ENCODE peak calls at places on chromosomes 16 and 17, in seven cellular contexts. N is heart left ventricle, Z is kidney epithelial cell, C is psoas muscle, Q is OCI-LY7, B is endothelial cell of umbilical vein, R is SJSA1. F is an unnamed sample.

GRCh38 chr17:51869387-51869786 is 289.1 kb downstream of the CA10 start:
- DNase-seq in N (no peak), Z (no peak), C (no peak), Q (peak; percentile 19), B (no peak), R (no peak), F (no peak)

GRCh38 chr17:21452377-21453143 is 76.4 kb downstream of the KCNJ12 start:
- DNase-seq in N (peak; percentile 43), Z (peak; percentile 28), C (peak; percentile 52), Q (peak; percentile 5), B (peak; percentile 51), R (no peak), F (no peak)

GRCh38 chr16:54487933-54488332 is 201.3 kb upstream of the IRX3 start:
- DNase-seq in N (no peak), Z (no peak), C (no peak), Q (no peak), B (no peak), R (no peak), F (no peak)

GRCh38 chr17:73911726-73912359 is 267.6 kb upstream of the SDK2 start:
- DNase-seq in N (no peak), Z (no peak), C (no peak), Q (no peak), B (no peak), R (no peak), F (no peak)

GRCh38 chr17:82333279-82334171 is at the start of gene SECTM1:
- DNase-seq in N (peak; percentile 59), Z (no peak), C (peak; percentile 68), Q (no peak), B (no peak), R (peak; percentile 53), F (no peak)

GRCh38 chr17:62179525-62180161 is 114.6 kb upstream of the MED13 start:
- DNase-seq in N (no peak), Z (peak; percentile 72), C (no peak), Q (no peak), B (peak; percentile 80), R (peak; percentile 44), F (no peak)

GRCh38 chr17:55432358-55433028 is 10.9 kb upstream of the MMD start:
- DNase-seq in N (no peak), Z (no peak), C (no peak), Q (no peak), B (no peak), R (no peak), F (no peak)

GRCh38 chr16:24950275-24950674 is 64.9 kb downstream of the ARHGAP17 start:
- DNase-seq in N (no peak), Z (no peak), C (no peak), Q (no peak), B (no peak), R (peak; percentile 27), F (no peak)

GRCh38 chr17:45228121-45228941 is 6.6 kb downstream of the FMNL1 start:
- DNase-seq in N (no peak), Z (no peak), C (no peak), Q (peak; percentile 62), B (no peak), R (no peak), F (peak; percentile 54)
- H3K4me3 ChIP-seq in N (peak overlapping the region; percentile 4), Z (no peak overlapping the region), C (peak overlapping the region; percentile 13), Q (peak overlapping the region; percentile 96), B (no peak overlapping the region), R (no peak overlapping the region), F (peak overlapping the region; percentile 32)

DNA sequence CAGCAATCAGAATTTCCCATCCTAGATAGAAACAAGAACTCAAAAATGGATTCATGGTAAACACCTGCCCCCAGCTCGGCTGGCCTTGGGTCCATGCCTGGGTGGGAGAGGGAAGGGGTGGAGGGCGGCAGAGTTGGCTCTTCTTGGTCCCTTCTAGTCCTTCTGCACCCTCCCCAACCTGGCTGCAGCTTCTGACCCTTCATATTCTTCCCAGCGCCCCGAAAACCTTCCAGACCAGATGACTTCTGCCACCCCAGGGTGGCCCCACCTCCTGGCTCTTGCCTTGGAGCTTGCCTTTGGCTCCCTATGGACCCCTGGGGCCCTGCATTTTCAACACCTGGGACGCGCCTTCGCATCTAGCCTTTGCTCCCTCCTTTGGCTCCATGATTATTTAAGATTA is 5.4 kb upstream of the GJD3 start:
- DNase-seq in N (no peak), Z (no peak), C (no peak), Q (no peak), B (no peak), R (no peak), F (no peak)
- H3K4me3 ChIP-seq in N (no peak overlapping the region), Z (no peak overlapping the region), C (no peak overlapping the region), Q (no peak overlapping the region), B (no peak overlapping the region), R (no peak overlapping the region), F (no peak overlapping the region)

GRCh38 chr17:45224671-45225050 is 3.0 kb downstream of the FMNL1 start:
- DNase-seq in N (no peak), Z (no peak), C (no peak), Q (no peak), B (no peak), R (no peak), F (peak; percentile 54)

GRCh38 chr17:45222273-45222993 is 748 bp downstream of the FMNL1 start:
- DNase-seq in N (no peak), Z (no peak), C (no peak), Q (peak; percentile 62), B (no peak), R (no peak), F (no peak)

GRCh38 chr17:45223541-45224528 is 2.1 kb downstream of the FMNL1 start:
- DNase-seq in N (no peak), Z (no peak), C (no peak), Q (peak; percentile 59), B (no peak), R (no peak), F (peak; percentile 56)

GRCh38 chr17:45221997-45222272 is 250 bp downstream of the FMNL1 start:
- DNase-seq in N (no peak), Z (no peak), C (no peak), Q (no peak), B (no peak), R (no peak), F (no peak)

GRCh38 chr17:45222994-45223540 is 1.4 kb downstream of the FMNL1 start:
- DNase-seq in N (no peak), Z (no peak), C (no peak), Q (no peak), B (no peak), R (no peak), F (no peak)
- H3K4me3 ChIP-seq in N (peak overlapping the region; percentile 72), Z (no peak overlapping the region), C (peak overlapping the region; percentile 70), Q (peak overlapping the region; percentile 96), B (no peak overlapping the region), R (no peak overlapping the region), F (peak overlapping the region; percentile 90)

DNA sequence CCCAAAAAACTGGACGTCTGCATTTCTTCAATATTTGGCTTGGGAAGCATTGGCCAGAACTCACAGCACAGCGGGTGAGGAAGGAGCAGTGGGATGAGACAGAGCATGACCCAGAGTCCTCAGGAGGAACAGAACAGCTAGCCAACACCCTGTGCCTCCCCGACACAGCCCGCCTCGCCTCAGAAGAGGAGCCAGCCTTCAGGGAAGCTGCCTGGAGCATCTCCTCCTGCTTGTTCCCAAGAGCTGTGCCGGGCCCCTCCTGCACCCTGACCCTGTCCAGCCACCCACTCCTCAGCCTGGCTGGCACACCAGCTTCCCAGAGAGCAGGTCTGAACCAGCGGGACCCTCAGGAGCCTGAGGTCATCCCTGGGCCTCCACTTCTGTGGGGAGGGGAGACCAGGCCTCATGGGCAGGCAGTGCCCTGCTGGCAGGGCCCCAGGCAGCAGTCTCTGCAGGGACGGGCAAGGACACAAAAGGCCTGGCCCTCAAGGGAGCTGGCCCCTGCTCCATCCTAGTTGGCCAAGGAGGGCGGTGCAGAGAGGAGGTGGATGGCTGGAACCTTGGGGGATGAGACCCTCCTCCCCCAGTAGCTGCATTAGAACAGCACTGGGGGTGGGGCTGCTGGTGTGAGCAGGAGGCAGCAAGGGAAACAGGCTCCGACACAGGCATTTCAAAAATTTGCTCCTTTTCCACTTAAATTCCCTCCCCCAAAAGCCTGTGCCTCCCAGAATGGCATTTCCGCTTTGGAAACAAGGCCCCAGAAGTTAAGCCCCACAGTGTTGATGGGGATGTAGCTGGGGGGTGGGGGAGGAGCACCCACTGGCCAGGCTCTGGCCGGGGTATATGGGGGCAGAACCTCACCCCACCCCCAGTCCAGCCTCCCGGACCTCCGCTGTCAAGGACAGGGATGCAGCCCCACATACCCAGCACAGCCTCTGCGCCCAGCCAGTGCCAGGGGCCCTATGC is 1.8 kb upstream of the BCAR1 start:
- DNase-seq in N (peak; percentile 27), Z (no peak), C (peak; percentile 23), Q (no peak), B (peak; percentile 63), R (peak; percentile 89), F (no peak)
- H3K4me3 ChIP-seq in N (no peak overlapping the region), Z (no peak overlapping the region), C (peak overlapping the region; percentile 78), Q (no peak overlapping the region), B (no peak overlapping the region), R (no peak overlapping the region), F (no peak overlapping the region)

GRCh38 chr16:4376126-4376819 is 4.6 kb downstream of the VASN start:
- DNase-seq in N (peak; percentile 89), Z (no peak), C (peak; percentile 93), Q (no peak), B (no peak), R (peak; percentile 81), F (no peak)
- H3K4me3 ChIP-seq in N (peak overlapping the region; percentile 16), Z (no peak overlapping the region), C (peak overlapping the region; percentile 42), Q (no peak overlapping the region), B (no peak overlapping the region), R (no peak overlapping the region), F (no peak overlapping the region)

GRCh38 chr17:42657824-42658588 is 1.1 kb upstream of the TUBG2 start:
- DNase-seq in N (no peak), Z (no peak), C (no peak), Q (no peak), B (no peak), R (no peak), F (no peak)
- H3K4me3 ChIP-seq in N (no peak overlapping the region), Z (no peak overlapping the region), C (no peak overlapping the region), Q (no peak overlapping the region), B (no peak overlapping the region), R (no peak overlapping the region), F (no peak overlapping the region)

GRCh38 chr17:78925234-78925633 is at the start of gene TIMP2:
- DNase-seq in N (peak; percentile 93), Z (no peak), C (peak; percentile 89), Q (peak; percentile 52), B (peak; percentile 86), R (peak; percentile 64), F (no peak)
- H3K4me3 ChIP-seq in N (peak within 1 kb of the TSS; percentile 80), Z (peak within 1 kb of the TSS; percentile 51), C (peak within 1 kb of the TSS; percentile 70), Q (no peak within 1 kb of the TSS), B (peak within 1 kb of the TSS; percentile 78), R (peak within 1 kb of the TSS; percentile 48), F (no peak within 1 kb of the TSS)

GRCh38 chr16:2043296-2043979 is 4.2 kb downstream of the NTHL1 start:
- DNase-seq in N (no peak), Z (no peak), C (no peak), Q (no peak), B (no peak), R (no peak), F (no peak)
- H3K4me3 ChIP-seq in N (peak overlapping the region; percentile 24), Z (no peak overlapping the region), C (peak overlapping the region; percentile 1), Q (no peak overlapping the region), B (no peak overlapping the region), R (no peak overlapping the region), F (no peak overlapping the region)

GRCh38 chr16:87806608-87807546 is 41.1 kb upstream of the KLHDC4 start:
- DNase-seq in N (peak; percentile 51), Z (peak; percentile 75), C (no peak), Q (peak; percentile 95), B (peak; percentile 66), R (peak; percentile 82), F (peak; percentile 80)
- H3K4me3 ChIP-seq in N (peak overlapping the region; percentile 56), Z (peak overlapping the region; percentile 15), C (no peak overlapping the region), Q (peak overlapping the region; percentile 65), B (no peak overlapping the region), R (peak overlapping the region; percentile 33), F (peak overlapping the region; percentile 4)